ENCODE peak calls at places on chromosomes 4 and X, in seven cellular contexts. T is neuronal stem cell, R is H9, U is mesendoderm, W is mesenchymal stem cell, Z is H1, D is trophoblast cell. Y is an unnamed sample.

GRCh38 chr4:128571747-128572146 is 237.8 kb upstream of the JADE1 start:
- DNase-seq in D (peak), T (no peak), U (no peak), W (peak), R (no peak), Z (no peak), Y (peak)

GRCh38 chrX:101265869-101266428 is 25.2 kb downstream of the TAF7L start:
- DNase-seq in R (no peak), W (peak), Z (no peak), D (no peak), U (no peak), T (no peak), Y (peak)

GRCh38 chrX:33126469-33126868 is 84.9 kb downstream of the DMD start:
- DNase-seq in D (no peak), W (no peak), T (no peak), U (no peak), R (no peak), Z (no peak), Y (no peak)

GRCh38 chrX:136920001-136920400 is 39.5 kb upstream of the RBMX start:
- DNase-seq in D (no peak), Z (no peak), T (no peak), U (no peak), R (no peak), W (no peak), Y (peak)

GRCh38 chrX:21990812-21991211 is 41.3 kb upstream of the PHEX start:
- DNase-seq in D (no peak), Z (no peak), U (no peak), T (no peak), W (peak), R (no peak), Y (no peak)

GRCh38 chr4:21790437-21791029 is 158.0 kb downstream of the KCNIP4 start:
- DNase-seq in T (no peak), W (peak), R (no peak), Z (no peak), U (peak), D (no peak), Y (peak)

GRCh38 chrX:13374364-13374763 is 54.5 kb upstream of the ATXN3L start:
- DNase-seq in Z (no peak), T (no peak), R (no peak), D (no peak), U (no peak), W (no peak), Y (no peak)

GRCh38 chr4:107760281-107760947 is 40.4 kb upstream of the PAPSS1 start:
- DNase-seq in T (no peak), Z (no peak), R (no peak), U (peak), W (no peak), D (peak), Y (peak)

GRCh38 chrX:9482408-9482807 is 17.6 kb downstream of the TBL1X start:
- DNase-seq in U (no peak), W (no peak), T (no peak), Z (no peak), D (no peak), R (no peak), Y (no peak)

GRCh38 chrX:103396186-103396585 is 19.8 kb downstream of the BEX3 start:
- DNase-seq in D (no peak), T (no peak), R (no peak), U (no peak), Z (no peak), W (no peak), Y (peak)

GRCh38 chrX:43971966-43972961 is 926 bp downstream of the NDP start:
- DNase-seq in T (no peak), Z (no peak), D (no peak), R (no peak), U (no peak), W (no peak), Y (peak)

GRCh38 chr4:179285696-179286095 is 1843.5 kb upstream of the AGA start:
- DNase-seq in Z (no peak), W (no peak), R (no peak), U (no peak), T (no peak), D (no peak), Y (no peak)

GRCh38 chrX:86002076-86002896 is 45.1 kb downstream of the CHM start:
- DNase-seq in U (peak), W (peak), T (peak), R (peak), Z (peak), D (no peak), Y (peak)

GRCh38 chrX:43176686-43177085 is 398.7 kb upstream of the PPP1R2C start:
- DNase-seq in D (no peak), W (no peak), T (no peak), Z (no peak), U (no peak), R (no peak), Y (no peak)

GRCh38 chr4:76920715-76921114 is 22.8 kb upstream of the SOWAHB start:
- DNase-seq in W (no peak), T (no peak), U (no peak), Z (no peak), R (no peak), D (no peak), Y (no peak)

GRCh38 chrX:69807400-69807799 is 191.5 kb downstream of the EDA start:
- DNase-seq in W (no peak), R (no peak), Z (no peak), U (no peak), D (no peak), T (no peak), Y (no peak)

GRCh38 chr4:54322817-54323417 is 93.8 kb downstream of the PDGFRA start:
- DNase-seq in T (peak), U (peak), W (peak), Z (peak), R (peak), D (peak), Y (peak)

GRCh38 chr4:52241916-52242315 is 190.8 kb downstream of the SPATA18 start:
- DNase-seq in R (no peak), W (peak), D (peak), T (no peak), U (no peak), Z (no peak), Y (no peak)

GRCh38 chr4:158020175-158020574 is 152.7 kb downstream of the GASK1B start:
- DNase-seq in U (peak), T (no peak), D (no peak), Z (no peak), W (peak), R (no peak), Y (peak)

GRCh38 chrX:111662314-111662713 is 18.7 kb upstream of the ALG13 start:
- DNase-seq in U (no peak), T (no peak), W (no peak), D (no peak), Z (no peak), R (no peak), Y (no peak)

GRCh38 chr4:164935363-164935762 is 42.1 kb downstream of the TRIM61 start:
- DNase-seq in U (peak), T (no peak), W (peak), D (no peak), Z (peak), R (peak), Y (no peak)

GRCh38 chrX:110442631-110443030 is 84.0 kb downstream of the RTL9 start:
- DNase-seq in W (peak), T (no peak), R (peak), Z (no peak), D (no peak), U (peak), Y (peak)

GRCh38 chr4:2339458-2340271 is 77.8 kb upstream of the MXD4 start:
- DNase-seq in U (no peak), T (no peak), Z (no peak), D (no peak), W (no peak), R (peak), Y (no peak)

GRCh38 chrX:96182366-96182765 is 502.3 kb upstream of the DIAPH2 start:
- DNase-seq in R (peak), T (no peak), D (peak), W (peak), U (peak), Z (no peak), Y (peak)

GRCh38 chrX:145002776-145003175 is 244.5 kb upstream of the SPANXN1 start:
- DNase-seq in U (peak), Z (no peak), R (no peak), T (no peak), D (no peak), W (peak), Y (no peak)

GRCh38 chrX:22395372-22395771 is 122.7 kb downstream of the CBLL2 start:
- DNase-seq in U (no peak), T (no peak), Z (no peak), R (no peak), W (peak), D (no peak), Y (peak)

GRCh38 chr4:97627785-97628184 is 515.5 kb downstream of the STPG2 start:
- DNase-seq in T (peak), R (no peak), W (no peak), D (no peak), Z (no peak), U (no peak), Y (no peak)

GRCh38 chr4:97624204-97624603 is 519.1 kb downstream of the STPG2 start:
- DNase-seq in U (no peak), W (no peak), T (no peak), Z (no peak), D (no peak), R (no peak), Y (no peak)
- H3K18ac ChIP-seq in U (no peak), W (no peak), T (no peak), Z (no peak), D (no peak), R (no peak), Y (no peak)

GRCh38 chrX:19360903-19361302 is 17.2 kb downstream of the PDHA1 start:
- DNase-seq in R (no peak), Z (no peak), W (no peak), U (peak), D (no peak), T (no peak), Y (no peak)
- H3K18ac ChIP-seq in R (no peak), Z (no peak), W (no peak), U (no peak), D (no peak), T (no peak), Y (no peak)

GRCh38 chr4:103484521-103484920 is 235.3 kb downstream of the TACR3 start:
- DNase-seq in Z (no peak), U (no peak), R (no peak), W (no peak), T (no peak), D (peak), Y (no peak)

GRCh38 chr4:103482893-103483292 is 236.9 kb downstream of the TACR3 start:
- DNase-seq in R (no peak), W (no peak), Z (no peak), T (no peak), U (no peak), D (no peak), Y (no peak)

GRCh38 chr4:103482471-103482870 is 237.3 kb downstream of the TACR3 start:
- DNase-seq in Z (no peak), W (no peak), U (no peak), T (no peak), D (no peak), R (no peak), Y (no peak)

GRCh38 chr4:103478210-103478609 is 241.6 kb downstream of the TACR3 start:
- DNase-seq in D (no peak), W (no peak), Z (no peak), T (no peak), U (peak), R (no peak), Y (no peak)

GRCh38 chr4:103478729-103479128 is 241.1 kb downstream of the TACR3 start:
- DNase-seq in D (no peak), T (no peak), W (no peak), U (peak), R (no peak), Z (no peak), Y (no peak)
- H3K18ac ChIP-seq in D (no peak), T (no peak), W (no peak), U (peak), R (no peak), Z (no peak), Y (no peak)

DNA sequence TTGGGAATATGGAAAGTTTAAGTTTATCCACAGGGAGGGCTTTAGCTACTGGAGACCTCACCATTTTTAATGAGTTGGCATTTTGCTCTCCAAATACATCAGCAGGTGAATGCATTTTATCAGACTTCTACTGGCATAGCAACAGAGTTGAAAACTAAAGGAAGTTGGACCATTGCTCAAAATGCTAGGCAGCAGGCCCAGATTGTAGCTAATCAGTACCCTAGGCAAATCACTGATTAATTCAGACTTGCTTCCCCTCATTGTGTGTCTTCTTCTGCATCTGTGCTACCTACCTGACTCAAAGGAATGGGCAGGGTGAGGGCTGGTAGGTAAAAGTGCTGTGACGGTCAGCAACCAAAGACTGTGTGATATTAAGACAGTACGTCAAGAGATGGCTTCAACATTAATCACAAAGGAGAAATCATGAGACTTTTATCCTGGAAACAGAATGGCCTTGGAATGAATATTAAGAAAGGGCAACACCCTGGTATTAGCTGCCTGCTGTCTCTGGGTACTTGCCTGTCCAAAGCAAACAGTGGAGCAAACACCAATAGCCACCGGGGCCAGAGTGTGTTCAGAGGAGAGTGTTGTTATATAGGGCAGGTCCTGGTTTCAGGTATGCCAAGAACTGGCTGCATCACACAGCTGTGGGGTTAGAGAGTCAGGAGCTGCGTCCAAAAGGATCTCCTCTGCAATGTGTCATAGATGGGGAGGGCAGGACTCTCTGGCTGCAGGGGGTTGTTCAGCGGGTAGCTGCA is 17.1 kb upstream of the SMIM20 start:
- DNase-seq in Z (no peak), T (no peak), D (no peak), U (no peak), W (no peak), R (no peak), Y (no peak)
- H3K18ac ChIP-seq in Z (no peak), T (no peak), D (no peak), U (no peak), W (no peak), R (no peak), Y (no peak)

Y was measured in IMR-90.